ENCODE peak calls at places on chromosomes 12 and 14, in seven cellular contexts. A is ovary, O is tibial nerve, X is right lobe of liver, I is HCT116, J is K562, R is testis. V is an unnamed sample.
A peak's percentile ranks its signal among the peaks of the same experiment; 100 is the strongest.

GRCh38 chr14:104875811-104876210 is 10.7 kb downstream of the CEP170B start:
- DNase-seq in O (no peak), R (peak; percentile 82), A (no peak), I (no peak), X (peak; percentile 19), J (no peak), V (no peak)

GRCh38 chr14:101561145-101561896 is at the start of gene DIO3:
- DNase-seq in R (no peak), A (peak; percentile 77), X (peak; percentile 77), J (no peak), I (peak; percentile 32), O (peak; percentile 42), V (peak; percentile 73)

GRCh38 chr14:59208224-59208814 is 19.9 kb downstream of the DAAM1 start:
- DNase-seq in A (no peak), X (no peak), R (no peak), J (peak; percentile 11), I (no peak), O (no peak), V (peak; percentile 29)

GRCh38 chr12:10361622-10362021 is 28.2 kb downstream of the KLRK1 start:
- DNase-seq in I (no peak), J (no peak), R (peak; percentile 15), A (no peak), O (no peak), X (no peak), V (no peak)

GRCh38 chr14:60926002-60926401 is 54.9 kb downstream of the TRMT5 start:
- DNase-seq in R (no peak), A (no peak), J (no peak), O (no peak), I (no peak), X (no peak), V (no peak)

GRCh38 chr12:93176610-93177126 is 201.1 kb upstream of the NUDT4 start:
- DNase-seq in J (no peak), R (no peak), X (no peak), O (no peak), A (no peak), I (no peak), V (no peak)

GRCh38 chr12:67630373-67631088 is 18.0 kb upstream of the DYRK2 start:
- DNase-seq in I (no peak), J (no peak), R (peak; percentile 25), A (no peak), O (no peak), X (peak; percentile 37), V (peak; percentile 15)

GRCh38 chr12:3962661-3963483 is 89.7 kb upstream of the PARP11 start:
- DNase-seq in A (no peak), J (no peak), R (peak; percentile 35), X (no peak), I (no peak), O (no peak), V (no peak)

GRCh38 chr14:35257809-35258208 is 34.4 kb upstream of the PSMA6 start:
- DNase-seq in O (no peak), X (no peak), R (no peak), J (no peak), I (no peak), A (no peak), V (no peak)

GRCh38 chr12:95802482-95803264 is 12.1 kb upstream of the NTN4 start:
- DNase-seq in I (peak; percentile 75), R (no peak), X (no peak), A (no peak), J (no peak), O (no peak), V (no peak)
- H3K27me3 ChIP-seq in I (no peaks in the 10 kb centered on the region), R (no peaks in the 10 kb centered on the region), X (no peaks in the 10 kb centered on the region), A (no peaks in the 10 kb centered on the region), J (no peaks in the 10 kb centered on the region), O (no peaks in the 10 kb centered on the region), V (no peaks in the 10 kb centered on the region)

GRCh38 chr12:55762646-55763045 is 19.7 kb downstream of the GDF11 start:
- DNase-seq in X (no peak), O (no peak), R (no peak), J (no peak), A (no peak), I (no peak), V (no peak)

GRCh38 chr12:55755246-55755645 is 12.3 kb downstream of the GDF11 start:
- DNase-seq in J (no peak), A (no peak), R (no peak), I (no peak), O (no peak), X (no peak), V (no peak)

GRCh38 chr12:55760663-55761062 is 17.7 kb downstream of the GDF11 start:
- DNase-seq in I (no peak), A (no peak), R (no peak), X (no peak), J (no peak), O (no peak), V (no peak)

DNA sequence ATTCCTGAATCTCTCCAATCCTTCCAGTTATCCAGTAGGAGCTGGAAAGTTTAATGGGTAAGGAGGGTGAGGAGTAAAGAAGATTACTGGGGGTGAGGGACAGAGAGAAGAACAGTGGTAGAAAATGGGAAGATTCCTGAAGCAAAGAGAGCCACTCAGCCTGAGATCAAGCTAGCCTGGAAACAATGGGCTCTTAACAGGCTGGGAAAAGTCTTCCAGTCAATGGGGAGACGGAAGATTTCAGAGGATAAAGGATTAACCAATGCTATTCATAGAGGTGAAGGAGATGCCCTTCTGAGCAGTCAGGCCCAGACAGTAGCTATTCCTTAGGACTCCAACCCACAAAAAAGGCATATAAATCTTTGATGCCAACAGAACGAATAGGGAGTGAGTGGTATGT is 14.8 kb downstream of the GDF11 start:
- DNase-seq in A (no peak), O (no peak), J (no peak), X (no peak), R (no peak), I (no peak), V (no peak)
- TF ChIP-seq POLR2A in A (no peak), O (no peak), J (no peak), X (no peak), R (no peak), I (no peak), V (no peak)

GRCh38 chr12:209246-209645 is 4.7 kb downstream of the SLC6A12 start:
- DNase-seq in O (no peak), A (no peak), J (no peak), X (peak; percentile 9), R (no peak), I (no peak), V (no peak)
- H3K27me3 ChIP-seq in O (peaks cover 35% of the 10 kb centered on the region), A (no peaks in the 10 kb centered on the region), J (peaks cover 36% of the 10 kb centered on the region), X (no peaks in the 10 kb centered on the region), R (no peaks in the 10 kb centered on the region), I (no peaks in the 10 kb centered on the region), V (no peaks in the 10 kb centered on the region)

GRCh38 chr12:129096968-129097367 is 243.7 kb downstream of the GLT1D1 start:
- DNase-seq in R (no peak), J (no peak), X (no peak), O (no peak), I (no peak), A (no peak), V (no peak)
- TF ChIP-seq POLR2A in R (no peak), J (no peak), X (no peak), O (no peak), I (no peak), A (no peak), V (no peak)

GRCh38 chr14:90274019-90274418 is 17.7 kb downstream of the PSMC1 start:
- DNase-seq in J (no peak), A (no peak), X (no peak), I (no peak), O (no peak), R (peak; percentile 16), V (no peak)

GRCh38 chr14:90275455-90275814 is 19.1 kb downstream of the PSMC1 start:
- DNase-seq in J (no peak), A (no peak), O (no peak), I (no peak), X (no peak), R (peak; percentile 12), V (no peak)

GRCh38 chr14:90272523-90272922 is 16.2 kb downstream of the PSMC1 start:
- DNase-seq in O (no peak), X (no peak), A (no peak), J (no peak), I (no peak), R (no peak), V (no peak)

GRCh38 chr14:90274808-90275454 is 18.6 kb downstream of the PSMC1 start:
- DNase-seq in I (no peak), R (peak; percentile 14), J (no peak), O (no peak), A (no peak), X (no peak), V (no peak)

GRCh38 chr14:90273532-90273931 is 17.2 kb downstream of the PSMC1 start:
- DNase-seq in X (no peak), R (peak; percentile 65), I (no peak), A (no peak), J (no peak), O (no peak), V (no peak)
- H3K27me3 ChIP-seq in X (no peaks in the 10 kb centered on the region), R (no peaks in the 10 kb centered on the region), I (no peaks in the 10 kb centered on the region), A (no peaks in the 10 kb centered on the region), J (no peaks in the 10 kb centered on the region), O (no peaks in the 10 kb centered on the region), V (no peaks in the 10 kb centered on the region)

GRCh38 chr14:89955022-89955414 is 488 bp upstream of the EFCAB11 start:
- DNase-seq in R (peak; percentile 33), X (no peak), J (no peak), I (no peak), A (no peak), O (peak; percentile 17), V (no peak)

GRCh38 chr14:89956294-89957009 is 725 bp downstream of the TDP1 start:
- DNase-seq in I (peak; percentile 22), O (peak; percentile 20), J (no peak), X (peak; percentile 65), A (peak; percentile 66), R (peak; percentile 41), V (peak; percentile 62)

GRCh38 chr14:89954045-89955021 is at the start of gene EFCAB11:
- DNase-seq in X (peak; percentile 96), J (peak; percentile 83), A (peak; percentile 97), I (peak; percentile 97), O (peak; percentile 97), R (peak; percentile 98), V (peak; percentile 97)

GRCh38 chr14:89953602-89954001 is 928 bp downstream of the EFCAB11 start:
- DNase-seq in R (no peak), J (no peak), O (no peak), I (no peak), X (no peak), A (no peak), V (no peak)

DNA sequence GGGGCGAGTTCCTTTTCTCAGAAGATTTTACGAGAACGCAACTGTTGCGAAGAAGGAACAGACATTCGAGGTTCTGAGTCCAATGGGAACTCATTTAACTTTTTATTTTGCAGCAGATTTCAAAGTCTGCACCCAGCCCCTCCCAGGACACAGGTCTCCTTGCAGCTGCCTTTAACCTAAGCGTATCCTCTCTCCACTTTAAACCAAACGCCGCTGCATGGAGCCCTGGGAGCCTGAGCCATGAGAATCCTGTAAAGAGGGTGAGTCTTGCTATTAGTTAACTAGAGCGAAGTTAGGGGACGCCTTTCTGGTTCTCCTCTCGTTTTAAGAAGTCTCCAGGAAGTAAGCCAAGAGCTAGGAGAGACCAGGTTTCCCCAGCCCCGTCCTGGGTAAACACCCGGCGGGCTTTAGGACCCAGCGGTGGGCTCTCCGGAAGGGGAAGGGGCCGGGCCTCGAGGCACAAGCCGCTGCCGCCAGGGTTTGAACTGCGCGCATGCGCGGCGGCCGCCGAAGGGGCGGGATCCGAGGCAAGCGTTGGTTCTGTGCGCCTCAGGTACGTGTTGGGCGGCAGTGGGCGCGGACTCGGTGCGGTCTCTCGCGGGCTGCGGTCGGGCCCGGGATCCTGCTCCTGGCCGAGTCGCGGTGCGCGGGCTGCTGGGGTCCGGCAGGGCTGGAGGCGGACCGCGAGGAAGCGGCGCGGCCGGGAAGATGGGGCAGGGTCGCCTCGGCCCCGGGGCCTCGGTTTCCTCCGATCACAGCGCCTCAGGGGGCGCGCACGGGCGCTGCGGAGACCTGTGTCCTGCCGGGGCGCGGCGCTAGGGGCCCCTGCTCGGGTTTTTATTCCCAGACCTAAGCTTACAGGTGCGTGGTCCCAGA is at the start of gene TDP1:
- DNase-seq in O (peak; percentile 92), A (peak; percentile 96), X (peak; percentile 99), I (peak; percentile 91), J (peak; percentile 87), R (peak; percentile 99), V (peak; percentile 94)
- TF ChIP-seq POLR2A in O (peak; percentile 51), A (peak; percentile 72), X (peak; percentile 91), I (peak; percentile 85), J (peak; percentile 86), R (peak; percentile 13), V (peak; percentile 88)

V was measured in uterus.